ENCODE peak calls at places on chromosomes 11 and 22, in nine cellular contexts. D, B, A, N, M, W, I, L and T are unnamed samples.

GRCh38 chr11:62401356-62401755 is 17.5 kb upstream of the SCGB1A1 start:
- DNase-seq in D (no peak), W (no peak), I (no peak), A (no peak), N (no peak), B (no peak), L (no peak), M (no peak), T (no peak)

GRCh38 chr11:69830086-69830485 is 10.9 kb upstream of the FGF3 start:
- DNase-seq in A (no peak), W (no peak), N (no peak), B (no peak), L (no peak), M (no peak), I (no peak), D (no peak), T (no peak)

GRCh38 chr11:64619811-64620285 is 28.8 kb downstream of the SLC22A12 start:
- DNase-seq in B (no peak), L (no peak), M (peak), N (no peak), I (no peak), W (no peak), D (no peak), A (peak), T (peak)

GRCh38 chr11:7977251-7977917 is 9.8 kb upstream of the EIF3F start:
- DNase-seq in N (no peak), A (peak), L (no peak), M (peak), B (no peak), W (no peak), I (no peak), D (no peak), T (peak)

GRCh38 chr11:111635706-111636045 is 33.4 kb downstream of the SIK2 start:
- DNase-seq in N (no peak), B (no peak), M (peak), D (peak), W (peak), L (no peak), A (peak), I (no peak), T (peak)

GRCh38 chr22:41772198-41772597 is 28.3 kb upstream of the CCDC134 start:
- DNase-seq in M (no peak), D (no peak), A (no peak), W (no peak), I (no peak), L (no peak), B (no peak), N (peak), T (no peak)

GRCh38 chr22:27877501-27877900 is 41.6 kb downstream of the PITPNB start:
- DNase-seq in I (no peak), A (no peak), W (no peak), M (no peak), D (no peak), N (no peak), B (no peak), L (no peak), T (no peak)

GRCh38 chr22:48885919-48886305 is 941.8 kb downstream of the BRD1 start:
- DNase-seq in D (peak), L (no peak), I (no peak), W (no peak), N (no peak), M (no peak), B (no peak), A (no peak), T (no peak)

GRCh38 chr11:2743427-2744110 is 43.8 kb upstream of the KCNQ1OT1 start:
- DNase-seq in M (no peak), W (no peak), N (no peak), B (no peak), L (no peak), I (no peak), A (no peak), D (no peak), T (no peak)

GRCh38 chr11:112931686-112932085 is 29.5 kb upstream of the NCAM1 start:
- DNase-seq in W (no peak), M (no peak), D (no peak), L (no peak), A (no peak), I (no peak), N (no peak), B (no peak), T (no peak)